ENCODE peak calls at places on chromosomes 6 and 20, in eight cellular contexts. O is CD4-positive, alpha-beta T cell; M is mesenchymal stem cell; B is uterus; V is breast epithelium; Y is Panc1; I is cardiac muscle cell; P is colonic mucosa. Q is an unnamed sample.

GRCh38 chr6:18154507-18155272 is at the start of gene TPMT:
- DNase-seq in O (no peak), M (no peak), B (peak), V (no peak), Y (peak), I (no peak), P (peak), Q (no peak)

GRCh38 chr20:46573788-46574581 is 23.5 kb upstream of the OCSTAMP start:
- DNase-seq in O (no peak), M (no peak), B (no peak), V (no peak), Y (no peak), I (peak), P (no peak), Q (no peak)

GRCh38 chr6:159693894-159694545 is 979 bp upstream of the SOD2 start:
- DNase-seq in O (peak), M (peak), B (peak), V (no peak), Y (no peak), I (peak), P (peak), Q (peak)

GRCh38 chr20:63083831-63084562 is 77.2 kb upstream of the BHLHE23 start:
- DNase-seq in O (no peak), M (no peak), B (no peak), V (no peak), Y (no peak), I (no peak), P (no peak), Q (no peak)

GRCh38 chr20:46683068-46683477 is 6.2 kb downstream of the TP53RK start:
- DNase-seq in O (no peak), M (no peak), B (no peak), V (no peak), Y (no peak), I (peak), P (no peak), Q (no peak)

GRCh38 chr6:22124756-22125155 is 172.1 kb downstream of the PRL start:
- DNase-seq in O (no peak), M (no peak), B (no peak), V (no peak), Y (no peak), I (no peak), P (no peak), Q (no peak)

GRCh38 chr6:90678049-90678779 is 91.3 kb upstream of the MAP3K7 start:
- DNase-seq in O (no peak), M (no peak), B (no peak), V (no peak), Y (no peak), I (no peak), P (no peak), Q (no peak)

GRCh38 chr20:1888796-1889463 is 6.3 kb upstream of the SIRPA start:
- DNase-seq in O (no peak), M (peak), B (peak), V (peak), Y (no peak), I (peak), P (no peak), Q (no peak)

GRCh38 chr6:120198033-120198432 is 848.5 kb upstream of the MAN1A1 start:
- DNase-seq in O (no peak), M (peak), B (no peak), V (no peak), Y (no peak), I (peak), P (no peak), Q (no peak)

GRCh38 chr20:57241592-57241991 is 24.8 kb downstream of the BMP7 start:
- DNase-seq in O (no peak), M (no peak), B (no peak), V (no peak), Y (no peak), I (no peak), P (no peak), Q (no peak)

GRCh38 chr6:27669278-27669797 is 196.4 kb upstream of the ZNF184 start:
- DNase-seq in O (no peak), M (peak), B (no peak), V (no peak), Y (peak), I (no peak), P (no peak), Q (no peak)

GRCh38 chr6:2103644-2104523 is 141.5 kb downstream of the GMDS start:
- DNase-seq in O (no peak), M (peak), B (no peak), V (no peak), Y (peak), I (peak), P (no peak), Q (no peak)

GRCh38 chr6:162442675-162443074 is 284.9 kb downstream of the PRKN start:
- DNase-seq in O (no peak), M (peak), B (no peak), V (no peak), Y (no peak), I (peak), P (no peak), Q (no peak)

GRCh38 chr6:14713008-14713452 is 532.8 kb upstream of the JARID2 start:
- DNase-seq in O (no peak), M (peak), B (peak), V (peak), Y (no peak), I (peak), P (no peak), Q (no peak)

GRCh38 chr20:18991012-18991411 is 177.4 kb downstream of the SCP2D1 start:
- DNase-seq in O (no peak), M (no peak), B (no peak), V (no peak), Y (no peak), I (no peak), P (no peak), Q (no peak)

GRCh38 chr6:17039266-17039665 is 62.6 kb upstream of the STMND1 start:
- DNase-seq in O (no peak), M (no peak), B (no peak), V (no peak), Y (no peak), I (peak), P (no peak), Q (no peak)

GRCh38 chr20:2750343-2751251 is 49.8 kb downstream of the CPXM1 start:
- DNase-seq in O (no peak), M (peak), B (peak), V (peak), Y (no peak), I (peak), P (peak), Q (no peak)

GRCh38 chr6:167397712-167398111 is 72.8 kb downstream of the TTLL2 start:
- DNase-seq in O (no peak), M (no peak), B (no peak), V (no peak), Y (no peak), I (no peak), P (no peak), Q (no peak)

GRCh38 chr6:12423852-12424251 is 133.7 kb downstream of the EDN1 start:
- DNase-seq in O (no peak), M (peak), B (no peak), V (no peak), Y (no peak), I (peak), P (no peak), Q (no peak)

GRCh38 chr20:14986026-14986655 is 648.7 kb upstream of the FLRT3 start:
- DNase-seq in O (no peak), M (no peak), B (peak), V (peak), Y (no peak), I (peak), P (peak), Q (no peak)

GRCh38 chr6:105034470-105034869 is 77.6 kb downstream of the LIN28B start:
- DNase-seq in O (no peak), M (no peak), B (no peak), V (no peak), Y (no peak), I (no peak), P (no peak), Q (no peak)

GRCh38 chr6:21300439-21300838 is 293.1 kb upstream of the SOX4 start:
- DNase-seq in O (no peak), M (no peak), B (no peak), V (no peak), Y (no peak), I (no peak), P (no peak), Q (no peak)

GRCh38 chr6:14770040-14770439 is 475.8 kb upstream of the JARID2 start:
- DNase-seq in O (no peak), M (no peak), B (no peak), V (no peak), Y (no peak), I (no peak), P (no peak), Q (no peak)

GRCh38 chr6:22421187-22421586 is 124.4 kb upstream of the PRL start:
- DNase-seq in O (no peak), M (no peak), B (no peak), V (no peak), Y (no peak), I (peak), P (no peak), Q (no peak)

GRCh38 chr6:155366325-155366724 is 52.0 kb upstream of the TFB1M start:
- DNase-seq in O (no peak), M (no peak), B (no peak), V (no peak), Y (no peak), I (no peak), P (no peak), Q (no peak)

GRCh38 chr6:44671333-44671732 is 283.8 kb downstream of the CDC5L start:
- DNase-seq in O (no peak), M (no peak), B (no peak), V (no peak), Y (no peak), I (no peak), P (peak), Q (no peak)

GRCh38 chr6:119832411-119832810 is 482.9 kb upstream of the MAN1A1 start:
- DNase-seq in O (no peak), M (no peak), B (no peak), V (no peak), Y (no peak), I (no peak), P (no peak), Q (no peak)

GRCh38 chr6:4055420-4056041 is 23.4 kb downstream of the FAM217A start:
- DNase-seq in O (no peak), M (peak), B (no peak), V (no peak), Y (peak), I (peak), P (no peak), Q (no peak)

GRCh38 chr6:49764571-49765236 is 20.5 kb upstream of the CRISP3 start:
- DNase-seq in O (no peak), M (no peak), B (no peak), V (no peak), Y (no peak), I (no peak), P (no peak), Q (no peak)

GRCh38 chr6:73579389-73579788 is 58.6 kb upstream of the EEF1A1 start:
- DNase-seq in O (no peak), M (no peak), B (peak), V (no peak), Y (no peak), I (no peak), P (no peak), Q (no peak)

GRCh38 chr6:2982464-2983121 is 11.2 kb upstream of the SERPINB6 start:
- DNase-seq in O (no peak), M (no peak), B (no peak), V (no peak), Y (no peak), I (no peak), P (peak), Q (no peak)

GRCh38 chr20:17518339-17519052 is 12.7 kb downstream of the BFSP1 start:
- DNase-seq in O (no peak), M (no peak), B (no peak), V (no peak), Y (no peak), I (no peak), P (no peak), Q (no peak)

GRCh38 chr20:58978351-58979190 is 2.5 kb upstream of the NELFCD start:
- DNase-seq in O (no peak), M (no peak), B (no peak), V (no peak), Y (no peak), I (no peak), P (no peak), Q (peak)

DNA sequence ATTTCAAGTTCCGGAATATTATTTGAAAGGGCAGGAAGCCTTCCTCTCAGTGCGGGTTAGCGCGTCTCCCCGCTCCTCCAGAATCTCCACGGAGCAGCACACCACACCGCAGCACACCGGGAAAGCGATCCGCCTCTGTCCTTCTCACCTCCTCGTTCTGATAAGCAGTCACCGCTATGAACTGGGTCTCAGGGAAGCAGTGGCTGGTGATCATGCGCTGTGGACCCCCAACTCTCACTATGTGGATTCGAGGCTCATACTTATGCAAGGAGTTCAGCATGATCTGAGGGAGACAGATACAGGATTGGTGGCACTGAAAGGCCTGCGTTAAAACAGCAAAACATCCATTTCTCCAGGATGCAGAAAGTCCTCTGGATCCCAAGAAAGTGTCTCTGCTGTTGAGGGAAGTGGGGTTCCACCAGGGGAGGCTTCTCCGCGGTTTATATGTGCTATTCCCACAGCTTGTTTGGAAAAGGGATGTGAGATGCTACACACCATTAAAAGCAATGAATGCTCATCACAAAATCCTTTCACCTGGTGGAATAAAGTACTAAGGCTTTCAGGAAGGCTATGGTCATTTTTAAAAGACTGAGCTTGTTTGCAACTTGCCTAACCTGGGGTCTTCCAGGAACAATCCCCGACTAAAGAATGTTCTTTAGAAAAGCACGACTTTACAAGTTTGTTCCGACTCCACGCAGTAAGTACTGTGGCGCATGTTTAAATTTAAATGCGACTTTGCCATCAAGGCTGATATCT is 1.9 kb downstream of the TBXT start:
- DNase-seq in O (no peak), M (no peak), B (no peak), V (no peak), Y (no peak), I (no peak), P (no peak), Q (no peak)
- H3K27ac ChIP-seq in O (no peak), M (no peak), B (no peak), V (no peak), Y (no peak), I (no peak), P (no peak), Q (no peak)

DNA sequence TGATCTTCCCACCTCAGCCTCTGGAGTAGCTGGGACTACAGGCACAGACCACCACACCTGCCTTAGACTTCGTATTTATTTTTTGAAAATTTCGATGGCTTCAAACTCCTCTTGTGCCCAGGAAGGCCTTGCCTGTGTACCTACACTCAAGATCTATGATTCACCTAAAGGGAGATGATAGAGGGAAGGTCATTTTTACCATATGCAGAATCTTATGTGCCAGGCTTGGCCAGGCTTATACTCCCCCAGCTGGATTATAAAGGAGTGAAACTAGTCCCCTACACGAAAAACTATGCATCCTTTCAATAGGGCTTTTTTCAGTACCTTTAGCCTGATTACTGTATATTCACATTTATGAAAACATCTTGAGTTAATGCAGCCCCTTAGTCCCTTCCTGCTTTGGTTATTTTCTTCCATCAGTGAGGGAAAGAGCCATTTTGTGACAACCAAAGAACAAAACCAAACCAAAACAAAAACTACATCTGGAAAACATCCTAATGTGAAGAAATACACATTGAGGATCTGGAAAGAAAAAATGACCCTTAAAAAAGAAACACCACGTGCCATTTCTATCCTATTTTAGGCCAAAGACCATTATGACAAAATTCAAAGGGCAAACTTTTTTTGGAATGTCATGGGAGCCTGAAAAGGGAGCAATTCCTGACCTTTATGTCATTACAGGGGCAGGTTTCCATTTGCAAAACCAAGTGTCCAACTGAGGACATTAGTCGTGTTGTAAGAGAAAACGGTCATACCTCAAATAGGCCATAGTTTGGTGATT is 34.7 kb downstream of the RIPOR2 start:
- DNase-seq in O (no peak), M (no peak), B (no peak), V (no peak), Y (no peak), I (no peak), P (no peak), Q (no peak)
- H3K27ac ChIP-seq in O (peak), M (no peak), B (peak), V (no peak), Y (no peak), I (no peak), P (no peak), Q (peak)

DNA sequence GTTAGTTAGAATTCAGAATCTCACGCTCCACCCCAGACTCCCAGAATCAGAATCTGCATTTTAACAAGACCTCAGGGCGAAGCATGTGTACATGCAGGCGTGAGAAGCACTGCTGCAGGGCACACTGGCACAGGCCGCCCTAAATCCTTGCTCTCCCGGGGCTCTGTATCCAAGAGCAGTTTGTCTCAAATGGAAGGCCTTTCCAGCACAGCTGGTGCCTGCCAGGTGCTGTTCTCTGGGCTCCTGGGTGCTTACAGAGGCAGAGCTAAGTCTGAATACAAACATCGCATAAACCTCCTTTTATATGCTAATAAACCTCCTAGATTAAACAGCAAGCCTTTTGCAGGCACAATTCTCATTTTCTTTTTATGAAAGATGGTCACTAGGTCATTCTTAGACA is 119.1 kb upstream of the CD93 start:
- DNase-seq in O (no peak), M (no peak), B (no peak), V (no peak), Y (no peak), I (no peak), P (no peak), Q (no peak)
- H3K27ac ChIP-seq in O (no peak), M (peak), B (peak), V (no peak), Y (no peak), I (no peak), P (no peak), Q (no peak)

GRCh38 chr20:40489886-40490285 is 199.2 kb downstream of the MAFB start:
- DNase-seq in O (no peak), M (no peak), B (no peak), V (no peak), Y (no peak), I (peak), P (no peak), Q (no peak)
- H3K27ac ChIP-seq in O (no peak), M (no peak), B (no peak), V (no peak), Y (no peak), I (no peak), P (no peak), Q (no peak)

DNA sequence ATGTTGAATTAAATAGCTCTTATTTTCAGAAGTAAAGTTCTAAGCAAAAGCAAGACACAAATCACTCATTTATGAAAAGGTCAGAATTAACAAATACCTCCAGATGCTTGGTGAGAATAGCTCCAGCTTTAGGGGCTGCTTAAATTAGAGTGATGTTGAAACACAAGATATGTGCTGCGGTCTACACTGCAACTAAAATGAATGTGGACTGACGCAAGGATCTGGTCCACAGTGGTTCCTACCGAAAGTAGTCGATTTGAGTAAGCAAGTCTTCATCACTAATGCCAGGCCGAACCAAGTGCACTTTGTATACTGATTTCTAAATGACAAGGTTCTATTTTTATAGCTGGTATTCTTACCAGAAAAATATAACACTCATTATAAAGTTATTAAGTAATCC is 96.3 kb downstream of the PRDM1 start:
- DNase-seq in O (no peak), M (no peak), B (no peak), V (no peak), Y (no peak), I (no peak), P (no peak), Q (no peak)
- H3K27ac ChIP-seq in O (no peak), M (peak), B (no peak), V (no peak), Y (no peak), I (no peak), P (no peak), Q (no peak)

GRCh38 chr20:50820515-50821256 is 25.8 kb downstream of the BCAS4 start:
- DNase-seq in O (no peak), M (no peak), B (no peak), V (no peak), Y (no peak), I (no peak), P (no peak), Q (no peak)
- H3K27ac ChIP-seq in O (no peak), M (no peak), B (no peak), V (no peak), Y (no peak), I (no peak), P (no peak), Q (no peak)

Q was measured in CD8-positive, alpha-beta T cell.